ENCODE peak calls at places on chromosomes 3 and 15, in seven cellular contexts. H is adrenal gland, W is fibroblast of lung, D is Calu3, K is omental fat pad, P is HFFc6, Z is foreskin fibroblast. Q is an unnamed sample.

GRCh38 chr3:9970020-9970652 is 16.5 kb downstream of the EMC3 start:
- DNase-seq in K (no peak), P (peak; percentile 85), Z (peak; percentile 50), W (peak; percentile 58), D (no peak), H (no peak), Q (no peak)

GRCh38 chr3:133895208-133896001 is at the start of gene RAB6B:
- DNase-seq in D (peak; percentile 57), H (peak; percentile 49), Z (peak; percentile 30), K (no peak), P (no peak), W (peak; percentile 23), Q (peak; percentile 72)

GRCh38 chr15:30065025-30065801 is 17.5 kb upstream of the GOLGA8J start:
- DNase-seq in K (no peak), P (peak; percentile 90), D (no peak), W (peak; percentile 69), Z (peak; percentile 82), H (no peak), Q (no peak)

GRCh38 chr3:53730565-53730964 is 115.7 kb downstream of the CHDH start:
- DNase-seq in Z (no peak), W (no peak), H (no peak), P (peak; percentile 11), D (no peak), K (no peak), Q (no peak)

GRCh38 chr3:127628788-127629456 is at the start of gene PODXL2:
- DNase-seq in W (peak; percentile 43), P (no peak), D (peak; percentile 80), Z (peak; percentile 46), K (no peak), H (peak; percentile 61), Q (peak; percentile 80)

GRCh38 chr3:4493931-4494806 is 1.0 kb downstream of the ITPR1 start:
- DNase-seq in H (no peak), Z (peak; percentile 14), W (peak; percentile 40), D (no peak), P (no peak), K (no peak), Q (no peak)

GRCh38 chr3:139260041-139260486 is 83.8 kb upstream of the MRPS22 start:
- DNase-seq in W (no peak), H (peak; percentile 6), D (no peak), Z (no peak), P (no peak), K (no peak), Q (no peak)

GRCh38 chr15:31344824-31345605 is 18.4 kb downstream of the KLF13 start:
- DNase-seq in W (no peak), K (no peak), Z (no peak), P (no peak), H (no peak), D (no peak), Q (no peak)

GRCh38 chr15:24899367-24899766 is 55.4 kb upstream of the SNRPN start:
- DNase-seq in W (peak; percentile 1), K (no peak), P (no peak), Z (no peak), D (no peak), H (no peak), Q (no peak)

GRCh38 chr15:68427366-68427765 is 4.6 kb downstream of the ITGA11 start:
- DNase-seq in Z (no peak), D (no peak), K (no peak), P (no peak), H (no peak), W (no peak), Q (no peak)

GRCh38 chr3:119681279-119681678 is 4.1 kb upstream of the COX17 start:
- DNase-seq in W (peak; percentile 60), H (no peak), P (peak; percentile 47), Z (peak; percentile 41), D (peak; percentile 15), K (no peak), Q (no peak)

GRCh38 chr3:73141531-73141930 is 80.1 kb downstream of the EBLN2 start:
- DNase-seq in Z (no peak), P (no peak), W (no peak), D (no peak), H (no peak), K (no peak), Q (no peak)

GRCh38 chr15:78934063-78935023 is 10.5 kb downstream of the CTSH start:
- DNase-seq in Z (no peak), W (peak; percentile 35), P (no peak), K (no peak), H (no peak), D (no peak), Q (no peak)

DNA sequence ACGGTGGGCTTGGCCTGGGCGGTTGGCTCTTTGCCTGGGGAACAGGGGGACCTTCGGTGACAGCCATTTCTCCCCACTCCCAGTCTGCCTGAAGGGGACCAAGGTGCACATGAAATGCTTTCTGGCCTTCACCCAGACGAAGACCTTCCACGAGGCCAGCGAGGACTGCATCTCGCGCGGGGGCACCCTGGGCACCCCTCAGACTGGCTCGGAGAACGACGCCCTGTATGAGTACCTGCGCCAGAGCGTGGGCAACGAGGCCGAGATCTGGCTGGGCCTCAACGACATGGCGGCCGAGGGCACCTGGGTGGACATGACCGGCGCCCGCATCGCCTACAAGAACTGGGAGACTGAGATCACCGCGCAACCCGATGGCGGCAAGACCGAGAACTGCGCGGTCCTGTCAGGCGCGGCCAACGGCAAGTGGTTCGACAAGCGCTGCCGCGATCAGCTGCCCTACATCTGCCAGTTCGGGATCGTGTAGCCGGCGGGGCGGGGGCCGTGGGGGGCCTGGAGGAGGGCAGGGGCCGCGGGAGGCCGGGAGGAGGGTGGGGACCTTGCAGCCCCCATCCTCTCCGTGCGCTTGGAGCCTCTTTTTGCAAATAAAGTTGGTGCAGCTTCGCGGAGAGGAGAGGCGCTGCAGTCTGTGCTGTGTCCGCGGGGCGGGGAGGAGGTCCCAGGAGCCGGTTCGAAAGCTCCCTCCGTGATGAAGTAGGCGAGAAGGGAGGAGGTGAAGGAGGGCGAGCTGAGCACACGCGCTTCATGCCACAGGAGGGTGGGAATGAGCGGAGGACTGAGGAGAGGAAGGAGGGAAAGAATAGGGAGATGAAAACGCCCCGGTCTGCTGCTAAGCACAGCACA is 9.6 kb downstream of the CLEC3B start:
- DNase-seq in D (no peak), W (peak; percentile 59), H (peak; percentile 35), P (no peak), Z (peak; percentile 57), K (no peak), Q (no peak)
- TF ChIP-seq CTCF in D (no peak), W (peak; percentile 11), H (no peak), P (peak; percentile 27), Z (no peak), K (no peak), Q (no peak)

DNA sequence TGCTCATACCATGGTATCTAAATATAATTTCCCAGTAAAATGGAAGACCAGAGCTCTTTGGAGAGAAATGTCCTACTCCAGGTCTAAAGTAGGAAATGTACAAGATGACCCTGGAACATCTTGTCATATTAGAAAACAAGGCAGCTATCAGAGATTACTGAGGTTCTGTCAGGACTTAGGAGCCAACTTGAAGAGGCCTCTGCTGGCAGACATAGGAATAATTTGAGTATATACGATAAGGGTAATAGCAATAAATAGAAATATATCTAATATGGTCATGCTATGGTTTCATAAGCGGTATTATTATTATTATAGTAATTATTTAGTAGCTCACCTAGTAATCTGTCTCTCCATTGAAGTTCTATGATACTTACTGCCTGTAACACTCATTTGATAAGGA is 224.2 kb downstream of the SOX2 start:
- DNase-seq in Z (no peak), W (no peak), H (no peak), P (no peak), D (no peak), K (no peak), Q (no peak)
- TF ChIP-seq CTCF in Z (no peak), W (no peak), H (no peak), P (no peak), D (no peak), K (no peak), Q (no peak)

DNA sequence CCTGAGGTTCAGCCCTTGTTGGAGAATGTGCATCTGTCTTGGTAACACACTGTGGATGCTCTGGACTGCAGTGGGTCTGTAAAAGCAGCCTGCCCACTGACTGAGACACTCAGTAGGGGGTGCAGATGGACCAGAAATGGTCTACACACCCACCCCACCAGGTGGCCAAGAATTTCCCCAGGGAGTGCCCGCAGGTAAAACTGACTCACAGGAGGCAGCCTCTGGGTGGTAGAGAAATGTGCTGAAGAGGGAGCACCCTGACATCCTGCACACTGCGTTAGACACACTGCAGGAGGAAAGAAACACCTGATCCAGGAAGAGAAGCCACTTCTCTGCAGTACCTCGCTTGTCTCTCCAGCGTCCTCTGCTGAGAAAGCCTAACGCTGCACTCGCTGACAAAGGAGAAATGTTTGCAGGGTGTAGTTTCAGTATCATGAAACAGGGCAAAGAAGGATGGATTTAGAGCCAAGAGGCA is 109.5 kb upstream of the ABHD17C start:
- DNase-seq in W (no peak), Z (no peak), K (no peak), D (peak; percentile 77), P (no peak), H (no peak), Q (no peak)
- TF ChIP-seq CTCF in W (no peak), Z (no peak), K (no peak), D (peak; percentile 50), P (no peak), H (no peak), Q (no peak)

DNA sequence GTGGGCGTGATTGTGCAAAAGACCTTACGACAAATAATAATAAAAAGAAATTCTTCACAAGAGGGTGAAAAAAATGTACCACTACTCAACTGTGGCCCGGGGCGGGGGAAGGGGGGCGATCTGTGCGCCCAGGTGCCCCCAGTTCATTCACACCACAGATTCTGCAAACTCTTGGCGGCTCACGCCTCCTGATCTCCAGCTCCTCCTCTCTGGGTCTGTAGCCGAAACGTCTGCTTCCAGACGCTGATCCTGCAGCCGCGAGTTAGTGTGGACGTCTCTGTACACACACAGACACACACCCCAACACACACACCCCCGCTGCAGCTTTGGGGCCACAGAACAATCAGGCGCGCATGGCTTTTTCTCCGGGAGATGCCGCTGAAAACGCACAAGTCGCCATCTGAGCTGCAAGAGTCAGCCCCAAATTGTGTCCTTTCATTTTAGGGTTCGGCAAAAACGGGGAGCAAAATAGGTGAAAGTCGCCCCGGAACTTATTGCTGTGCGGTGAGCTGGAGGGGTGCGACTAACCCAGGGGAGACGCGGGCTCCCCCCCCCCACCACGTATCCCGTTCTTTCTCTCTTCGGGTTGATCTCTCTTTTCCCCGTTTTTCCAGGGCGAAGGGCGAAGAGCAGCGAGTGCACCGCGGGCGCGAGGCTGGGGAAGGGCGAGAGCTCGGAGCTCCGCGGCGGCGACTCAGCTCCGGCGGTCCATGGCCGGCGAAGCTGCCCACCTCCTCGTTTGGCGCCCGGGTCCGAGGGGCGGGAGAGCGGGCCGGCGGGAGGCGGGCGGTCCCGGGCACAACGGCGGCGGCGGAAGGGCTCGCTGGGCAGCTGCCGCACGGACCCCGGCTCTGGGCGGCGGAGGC is 503 bp upstream of the WNT5A start:
- DNase-seq in H (no peak), D (peak; percentile 7), W (peak; percentile 67), K (no peak), Z (no peak), P (peak; percentile 59), Q (no peak)
- TF ChIP-seq CTCF in H (no peak), D (no peak), W (no peak), K (no peak), Z (no peak), P (no peak), Q (no peak)

DNA sequence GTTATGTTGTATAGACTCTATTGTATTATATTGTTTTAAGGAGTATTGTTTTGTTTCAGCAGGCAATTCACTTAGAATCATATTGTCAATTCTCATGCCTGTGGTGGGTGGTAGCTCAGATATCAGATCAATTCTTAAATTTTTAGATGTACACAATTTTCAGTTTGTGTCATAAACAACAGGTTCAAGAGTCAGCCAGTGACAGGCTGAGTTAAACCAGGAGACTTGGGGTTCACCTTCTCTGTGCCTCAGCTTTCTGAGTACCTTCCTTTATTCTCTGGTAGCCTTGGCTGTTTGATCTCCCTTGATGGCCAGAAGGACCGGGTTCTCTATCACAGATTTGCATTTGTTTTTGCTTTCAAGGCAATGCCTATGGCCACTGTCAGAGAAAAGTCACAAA is 199.9 kb upstream of the KCNMB2 start:
- DNase-seq in W (no peak), H (no peak), P (no peak), D (no peak), K (no peak), Z (no peak), Q (no peak)
- TF ChIP-seq CTCF in W (no peak), H (no peak), P (no peak), D (no peak), K (no peak), Z (no peak), Q (no peak)